ENCODE peak calls at places on chromosomes 2 and 18, in five cellular contexts. P is IMR-90; F is tibial nerve; N is vagina; E is naive thymus-derived CD4-positive, alpha-beta T cell. W is an unnamed sample. For H3K36me3 and H3K4me1, the result is how much of the 10 kb centered on the place peaks cover.

GRCh38 chr2:84849271-84849952 is 31.5 kb downstream of the TRABD2A start:
- DNase-seq in E (peak), P (peak), F (no peak), N (no peak), W (peak)

GRCh38 chr2:128765822-128766221 is 447.2 kb upstream of the HS6ST1 start:
- DNase-seq in E (no peak), F (no peak), N (no peak), P (no peak), W (no peak)

GRCh38 chr2:74418312-74418711 is 3.1 kb downstream of the C2orf81 start:
- DNase-seq in F (no peak), N (no peak), P (no peak), E (no peak), W (no peak)

GRCh38 chr2:29114841-29115609 is at the start of gene CLIP4:
- DNase-seq in E (peak), N (peak), F (peak), P (peak), W (peak)

GRCh38 chr2:190863946-190864345 is 16.7 kb upstream of the GLS start:
- DNase-seq in N (no peak), F (no peak), P (no peak), E (no peak), W (no peak)

GRCh38 chr2:31234690-31235503 is 945 bp downstream of the EHD3 start:
- DNase-seq in F (no peak), N (peak), E (no peak), P (no peak), W (no peak)

GRCh38 chr2:190711069-190711468 is 62.2 kb downstream of the NAB1 start:
- DNase-seq in P (no peak), E (no peak), F (no peak), N (no peak), W (no peak)

GRCh38 chr2:221097568-221097915 is 474.6 kb downstream of the EPHA4 start:
- DNase-seq in E (no peak), P (peak), N (no peak), F (no peak), W (no peak)

GRCh38 chr2:199749571-199749970 is 101.4 kb downstream of the FTCDNL1 start:
- DNase-seq in P (no peak), N (no peak), E (no peak), F (no peak), W (no peak)

GRCh38 chr2:990970-991369 is 40.3 kb downstream of the SNTG2 start:
- DNase-seq in E (no peak), P (no peak), F (no peak), N (no peak), W (no peak)

GRCh38 chr2:99678651-99679050 is 188.8 kb upstream of the REV1 start:
- DNase-seq in P (no peak), E (no peak), N (no peak), F (no peak), W (no peak)

GRCh38 chr2:234348081-234348480 is 148.8 kb downstream of the ARL4C start:
- DNase-seq in E (no peak), N (no peak), P (no peak), F (no peak), W (no peak)

GRCh38 chr2:98508690-98509054 is 64.0 kb downstream of the INPP4A start:
- DNase-seq in E (peak), P (peak), F (no peak), N (no peak), W (peak)

GRCh38 chr2:237456200-237456731 is 30.8 kb upstream of the MLPH start:
- DNase-seq in P (peak), N (no peak), F (no peak), E (no peak), W (no peak)

GRCh38 chr2:134718095-134718955 is 475 bp downstream of the TMEM163 start:
- DNase-seq in E (no peak), N (no peak), P (no peak), F (no peak), W (peak)

GRCh38 chr2:215883799-215884198 is 129.6 kb downstream of the MREG start:
- DNase-seq in E (no peak), N (no peak), P (no peak), F (no peak), W (no peak)

GRCh38 chr2:23622966-23623665 is 238.1 kb downstream of the KLHL29 start:
- DNase-seq in N (no peak), P (no peak), F (no peak), E (no peak), W (no peak)

GRCh38 chr18:8142131-8142711 is 467.0 kb upstream of the RAB12 start:
- DNase-seq in N (no peak), E (no peak), P (peak), F (no peak), W (no peak)

GRCh38 chr2:203909192-203909945 is 27.2 kb upstream of the ICOS start:
- DNase-seq in P (peak), F (no peak), N (no peak), E (peak), W (peak)

GRCh38 chr2:127569274-127570065 is 34.0 kb downstream of the MYO7B start:
- DNase-seq in E (no peak), N (no peak), F (no peak), P (peak), W (no peak)

GRCh38 chr2:96262306-96262705 is 3.5 kb downstream of the TMEM127 start:
- DNase-seq in F (no peak), E (no peak), P (no peak), N (no peak), W (no peak)

GRCh38 chr2:191927991-191928390 is 81.1 kb upstream of the CAVIN2 start:
- DNase-seq in F (no peak), P (peak), N (no peak), E (no peak), W (no peak)

GRCh38 chr2:137957033-137957432 is 7.2 kb upstream of the HNMT start:
- DNase-seq in E (no peak), N (no peak), P (peak), F (no peak), W (no peak)

GRCh38 chr18:58161659-58162058 is 117.6 kb downstream of the NEDD4L start:
- DNase-seq in E (no peak), F (no peak), P (no peak), N (no peak), W (no peak)

GRCh38 chr2:190277234-190278112 is 42.2 kb downstream of the HIBCH start:
- DNase-seq in F (no peak), N (no peak), E (no peak), P (peak), W (peak)

GRCh38 chr2:239577306-239577705 is 176.5 kb upstream of the HDAC4 start:
- DNase-seq in P (no peak), N (no peak), F (no peak), E (no peak), W (no peak)

GRCh38 chr2:62238236-62238635 is 42.3 kb downstream of the B3GNT2 start:
- DNase-seq in N (no peak), E (no peak), F (no peak), P (no peak), W (no peak)
- H3K36me3 ChIP-seq in N (under half), E (under half), F (under half), P (under half), W (under half)

GRCh38 chr2:178450574-178451429 is at the start of the genes PJVK and PRKRA:
- DNase-seq in P (peak), N (peak), F (peak), E (peak), W (peak)

GRCh38 chr2:178452870-178453269 is 1.7 kb downstream of the PJVK start:
- DNase-seq in P (no peak), E (no peak), N (no peak), F (no peak), W (no peak)

GRCh38 chr2:178452334-178452733 is 1.2 kb downstream of the PJVK start:
- DNase-seq in E (no peak), P (no peak), F (no peak), N (no peak), W (no peak)

GRCh38 chr2:178449700-178450573 is 1.0 kb downstream of the PRKRA start:
- DNase-seq in F (no peak), E (peak), N (no peak), P (peak), W (no peak)

GRCh38 chr2:178448968-178449661 is 1.9 kb downstream of the PRKRA start:
- DNase-seq in F (no peak), E (no peak), P (no peak), N (no peak), W (no peak)
- H3K4me1 ChIP-seq in F (under half), E (under half), P (under half), N (under half), W (under half)

DNA sequence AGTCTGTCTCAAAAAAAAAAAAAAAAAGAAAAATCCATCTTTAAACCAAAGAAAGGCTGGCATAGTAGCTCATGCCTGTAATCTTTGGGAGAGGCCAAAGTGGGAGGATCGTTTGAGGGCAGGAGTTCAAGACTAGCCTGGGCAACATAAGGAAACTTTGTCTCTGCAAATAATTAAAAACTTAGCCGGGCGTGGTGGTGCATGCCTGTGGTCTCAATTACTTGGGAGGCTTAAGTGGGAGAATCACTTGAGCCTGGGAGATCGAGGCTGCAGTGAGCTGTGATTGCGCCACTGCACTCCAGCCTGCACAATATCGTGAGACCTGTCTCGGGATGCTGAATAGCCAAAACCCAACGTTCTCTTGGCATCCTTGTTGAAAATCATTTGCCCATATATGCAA is 6.1 kb downstream of the CNOT11 start:
- DNase-seq in N (no peak), F (no peak), P (no peak), E (no peak), W (no peak)
- H3K36me3 ChIP-seq in N (under half), F (under half), P (under half), E (under half), W (under half)

DNA sequence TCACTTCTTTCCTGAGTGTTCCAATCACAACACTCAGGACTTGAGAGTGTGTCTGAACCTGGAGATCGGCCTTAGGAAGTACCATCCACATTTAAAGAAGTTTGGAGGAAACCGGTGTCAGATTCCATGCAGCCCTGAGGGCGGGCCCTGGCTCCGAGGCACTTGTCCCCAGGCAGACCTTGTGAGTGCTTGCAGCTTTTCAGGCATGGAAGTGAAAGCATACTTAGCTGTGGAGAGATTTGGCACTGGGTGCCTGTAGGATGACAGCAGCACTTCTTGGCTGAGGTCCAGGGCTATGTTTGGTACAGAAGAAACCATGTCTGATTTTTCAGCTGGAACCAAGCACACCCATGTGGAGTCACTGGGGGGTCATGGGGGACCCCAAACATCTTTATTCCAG is 230.8 kb downstream of the SEPTIN10 start:
- DNase-seq in F (peak), P (peak), N (no peak), E (no peak), W (no peak)
- H3K4me1 ChIP-seq in F (under half), P (under half), N (under half), E (under half), W (under half)

GRCh38 chr2:27216416-27217137 is 592 bp upstream of the CAD start:
- DNase-seq in E (no peak), N (no peak), F (no peak), P (no peak), W (no peak)
- H3K36me3 ChIP-seq in E (under half), N (under half), F (under half), P (under half), W (under half)

GRCh38 chr18:13613099-13613498 is 113.3 kb downstream of the FAM210A start:
- DNase-seq in P (no peak), F (no peak), N (no peak), E (no peak), W (no peak)

GRCh38 chr18:13613591-13614317 is 112.6 kb downstream of the FAM210A start:
- DNase-seq in F (no peak), N (peak), E (no peak), P (no peak), W (no peak)

GRCh38 chr18:13611058-13611615 is 115.2 kb downstream of the FAM210A start:
- DNase-seq in F (no peak), N (peak), E (peak), P (peak), W (peak)

GRCh38 chr18:13611616-13612110 is 114.7 kb downstream of the FAM210A start:
- DNase-seq in P (peak), F (no peak), E (no peak), N (peak), W (no peak)

GRCh38 chr18:13612111-13612997 is 114.0 kb downstream of the FAM210A start:
- DNase-seq in F (no peak), N (peak), E (peak), P (no peak), W (peak)
- H3K4me1 ChIP-seq in F (under half), N (under half), E (under half), P (under half), W (half or more)

W was measured in CD4-positive, alpha-beta memory T cell.